ENCODE peak calls at places on chromosomes 13 and 19, in four cellular contexts. One of them, this sample, is unnamed.

GRCh38 chr13:63110431-63110830 is 1694.8 kb upstream of the PCDH20 start:
- DNase-seq in NB4: no peak
- DNase-seq in body of pancreas: no peak
- DNase-seq in psoas muscle: no peak
- DNase-seq in this sample: no peak

GRCh38 chr13:113588394-113589111 is 4.0 kb downstream of the TFDP1 start:
- DNase-seq in NB4: no peak
- DNase-seq in body of pancreas: no peak
- DNase-seq in psoas muscle: no peak
- DNase-seq in this sample: no peak

GRCh38 chr19:14004619-14005380 is 1.3 kb downstream of the RFX1 start:
- DNase-seq in NB4: peak; percentile 60
- DNase-seq in body of pancreas: peak; percentile 80
- DNase-seq in psoas muscle: peak; percentile 58
- DNase-seq in this sample: peak; percentile 55

GRCh38 chr13:100490692-100491091 is 97.9 kb downstream of the GGACT start:
- DNase-seq in NB4: peak; percentile 25
- DNase-seq in body of pancreas: no peak
- DNase-seq in psoas muscle: no peak
- DNase-seq in this sample: no peak

GRCh38 chr13:110197041-110197440 is 109.9 kb downstream of the COL4A1 start:
- DNase-seq in NB4: no peak
- DNase-seq in body of pancreas: no peak
- DNase-seq in psoas muscle: no peak
- DNase-seq in this sample: no peak

GRCh38 chr13:112931028-112931934 is 37.7 kb upstream of the MCF2L start:
- DNase-seq in NB4: peak; percentile 43
- DNase-seq in body of pancreas: peak; percentile 33
- DNase-seq in psoas muscle: no peak
- DNase-seq in this sample: no peak

GRCh38 chr19:7153008-7153407 is 83.5 kb downstream of the ZNF557 start:
- DNase-seq in NB4: no peak
- DNase-seq in body of pancreas: no peak
- DNase-seq in psoas muscle: no peak
- DNase-seq in this sample: no peak

GRCh38 chr19:33794578-33795369 is 1.9 kb upstream of the KCTD15 start:
- DNase-seq in NB4: no peak
- DNase-seq in body of pancreas: no peak
- DNase-seq in psoas muscle: no peak
- DNase-seq in this sample: no peak

GRCh38 chr13:39419866-39420265 is 183.1 kb downstream of the LHFPL6 start:
- DNase-seq in NB4: no peak
- DNase-seq in body of pancreas: no peak
- DNase-seq in psoas muscle: no peak
- DNase-seq in this sample: no peak

GRCh38 chr19:4713384-4713951 is 10.2 kb downstream of the DPP9 start:
- DNase-seq in NB4: no peak
- DNase-seq in body of pancreas: peak; percentile 42
- DNase-seq in psoas muscle: peak; percentile 95
- DNase-seq in this sample: no peak

GRCh38 chr19:34841780-34842179 is 68.8 kb upstream of the ZNF599 start:
- DNase-seq in NB4: no peak
- DNase-seq in body of pancreas: no peak
- DNase-seq in psoas muscle: no peak
- DNase-seq in this sample: no peak

GRCh38 chr19:4124638-4125037 is 716 bp upstream of the MAP2K2 start:
- DNase-seq in NB4: no peak
- DNase-seq in body of pancreas: no peak
- DNase-seq in psoas muscle: no peak
- DNase-seq in this sample: no peak

GRCh38 chr19:12774588-12775555 is at the start of gene HOOK2:
- DNase-seq in NB4: no peak
- DNase-seq in body of pancreas: peak; percentile 100
- DNase-seq in psoas muscle: no peak
- DNase-seq in this sample: peak; percentile 33

GRCh38 chr13:96958286-96958891 is 35.9 kb downstream of the OXGR1 start:
- DNase-seq in NB4: peak; percentile 29
- DNase-seq in body of pancreas: peak; percentile 38
- DNase-seq in psoas muscle: no peak
- DNase-seq in this sample: peak; percentile 24

GRCh38 chr13:110877737-110878136 is 37.1 kb downstream of the ANKRD10 start:
- DNase-seq in NB4: no peak
- DNase-seq in body of pancreas: no peak
- DNase-seq in psoas muscle: no peak
- DNase-seq in this sample: no peak

GRCh38 chr19:16266586-16266942 is 58.1 kb upstream of the KLF2 start:
- DNase-seq in NB4: peak; percentile 38
- DNase-seq in body of pancreas: no peak
- DNase-seq in psoas muscle: no peak
- DNase-seq in this sample: no peak

GRCh38 chr19:31491246-31491645 is 142.0 kb upstream of the TSHZ3 start:
- DNase-seq in NB4: no peak
- DNase-seq in body of pancreas: no peak
- DNase-seq in psoas muscle: no peak
- DNase-seq in this sample: no peak

GRCh38 chr13:109782823-109783411 is 3.5 kb downstream of the IRS2 start:
- DNase-seq in NB4: peak; percentile 68
- DNase-seq in body of pancreas: no peak
- DNase-seq in psoas muscle: no peak
- DNase-seq in this sample: no peak

GRCh38 chr13:53921473-53921872 is 892.9 kb downstream of the OLFM4 start:
- DNase-seq in NB4: no peak
- DNase-seq in body of pancreas: no peak
- DNase-seq in psoas muscle: no peak
- DNase-seq in this sample: no peak

GRCh38 chr19:7918615-7919421 is 1.3 kb upstream of the SNAPC2 start:
- DNase-seq in NB4: no peak
- DNase-seq in body of pancreas: no peak
- DNase-seq in psoas muscle: no peak
- DNase-seq in this sample: no peak

GRCh38 chr13:25846227-25846984 is 205.4 kb downstream of the SHISA2 start:
- DNase-seq in NB4: peak; percentile 33
- DNase-seq in body of pancreas: no peak
- DNase-seq in psoas muscle: no peak
- DNase-seq in this sample: no peak

GRCh38 chr19:39381910-39382611 is 8.8 kb downstream of the PAF1 start:
- DNase-seq in NB4: no peak
- DNase-seq in body of pancreas: no peak
- DNase-seq in psoas muscle: no peak
- DNase-seq in this sample: no peak

GRCh38 chr13:75365724-75366173 is 116.2 kb downstream of the TBC1D4 start:
- DNase-seq in NB4: peak; percentile 19
- DNase-seq in body of pancreas: no peak
- DNase-seq in psoas muscle: no peak
- DNase-seq in this sample: peak; percentile 81

DNA sequence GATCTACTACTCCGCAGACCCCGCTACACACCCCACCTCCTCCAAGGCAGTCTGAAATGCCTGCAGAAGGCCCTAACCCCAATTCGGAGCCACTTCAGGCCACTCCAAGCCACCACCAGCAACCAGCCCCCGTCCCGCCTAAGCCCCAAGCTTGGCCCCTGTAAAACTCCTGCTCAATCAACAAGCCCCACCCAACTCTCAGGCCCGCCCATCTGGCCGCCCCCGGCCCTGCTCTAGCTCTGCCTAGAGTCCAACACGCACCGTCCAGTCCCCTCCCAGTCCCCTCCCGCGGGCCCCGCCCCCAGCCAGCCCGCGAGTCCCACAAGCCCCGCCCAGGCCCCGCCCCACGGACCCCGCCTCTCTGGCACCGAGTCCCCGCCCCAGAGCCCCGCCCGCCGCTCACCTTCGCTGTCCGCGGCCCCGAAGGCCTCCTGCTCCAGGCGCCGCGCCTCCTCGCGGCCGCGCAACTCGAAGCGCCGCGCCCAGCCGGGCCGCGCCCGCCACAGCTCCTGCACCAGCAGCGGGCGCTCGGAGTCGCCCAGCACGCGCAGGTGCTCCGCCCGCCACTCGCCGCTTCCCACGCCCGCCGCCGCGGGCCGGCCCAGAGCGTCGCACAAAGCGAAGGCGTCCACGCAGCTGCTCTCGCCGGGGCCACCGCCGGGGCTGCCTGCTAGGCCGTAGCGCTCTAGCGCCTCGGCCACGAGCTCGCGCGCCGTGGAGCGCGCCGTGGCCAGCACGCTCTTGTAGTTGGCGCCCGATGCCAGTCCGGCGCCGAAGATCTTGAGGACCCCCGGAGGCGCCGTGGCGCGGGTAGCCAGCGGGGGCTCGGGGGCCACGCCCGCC is 1.6 kb downstream of the RASIP1 start:
- DNase-seq in NB4: peak; percentile 99
- DNase-seq in body of pancreas: peak; percentile 96
- DNase-seq in psoas muscle: peak; percentile 94
- DNase-seq in this sample: peak; percentile 88
- TF ChIP-seq CTCF in NB4: peak; percentile 45
- TF ChIP-seq CTCF in body of pancreas: peak; percentile 65
- TF ChIP-seq CTCF in psoas muscle: peak; percentile 47
- TF ChIP-seq CTCF in this sample: peak; percentile 36

DNA sequence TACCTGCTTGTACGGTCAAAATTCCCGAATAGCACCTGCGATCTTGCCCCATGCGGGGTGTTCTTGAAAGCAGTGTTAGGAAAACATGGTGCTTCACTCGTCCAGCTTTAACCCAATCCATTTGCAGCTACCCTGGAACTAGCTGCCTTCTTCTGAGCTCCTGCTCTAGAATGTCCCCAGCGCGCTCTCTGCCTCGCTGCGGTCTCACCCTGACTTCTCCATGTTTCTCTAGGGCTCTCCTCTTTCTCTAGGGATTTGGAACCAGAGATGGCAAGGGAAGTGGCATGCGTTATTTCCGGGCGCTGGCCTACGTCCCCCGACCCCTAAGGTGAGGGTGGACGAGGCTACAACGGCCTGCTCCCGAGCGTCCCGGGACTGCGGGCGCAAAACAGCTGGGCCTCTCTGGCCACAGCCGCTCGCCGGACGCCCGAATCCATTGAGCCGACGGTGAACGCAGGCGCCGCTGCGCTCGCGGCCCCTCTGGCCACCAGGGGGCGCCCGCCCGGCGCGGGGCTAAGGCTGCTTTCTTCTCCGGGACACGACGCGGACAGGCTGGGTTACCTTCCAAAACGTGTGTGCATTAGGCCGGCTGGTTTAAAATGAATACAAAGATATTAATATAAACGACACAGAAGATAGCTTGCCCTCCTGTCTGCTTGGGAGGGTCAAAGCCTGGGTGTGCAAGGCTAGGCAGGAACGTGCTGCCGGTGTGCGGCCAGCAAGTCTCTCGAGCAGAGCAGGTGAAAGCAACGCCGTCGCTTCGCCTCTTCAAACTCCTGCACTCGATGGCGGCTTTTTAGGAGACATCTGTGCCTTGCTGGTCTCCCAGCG is 1.8 kb upstream of the SPRY2 start:
- DNase-seq in NB4: peak; percentile 88
- DNase-seq in body of pancreas: peak; percentile 89
- DNase-seq in psoas muscle: peak; percentile 89
- DNase-seq in this sample: peak; percentile 73
- H3K4me3 ChIP-seq in NB4: peak overlapping the region; percentile 82
- H3K4me3 ChIP-seq in body of pancreas: peak overlapping the region; percentile 11
- H3K4me3 ChIP-seq in psoas muscle: peak overlapping the region; percentile 98
- H3K4me3 ChIP-seq in this sample: peak overlapping the region; percentile 29

GRCh38 chr19:41705393-41706174 is 2.8 kb upstream of the CEACAM5 start:
- DNase-seq in NB4: peak; percentile 36
- DNase-seq in body of pancreas: peak; percentile 45
- DNase-seq in psoas muscle: no peak
- DNase-seq in this sample: peak; percentile 13

GRCh38 chr19:41707871-41708371 is 505 bp upstream of the CEACAM5 start:
- DNase-seq in NB4: no peak
- DNase-seq in body of pancreas: no peak
- DNase-seq in psoas muscle: no peak
- DNase-seq in this sample: no peak

GRCh38 chr19:41706741-41707501 is 1.5 kb upstream of the CEACAM5 start:
- DNase-seq in NB4: peak; percentile 61
- DNase-seq in body of pancreas: peak; percentile 79
- DNase-seq in psoas muscle: peak; percentile 22
- DNase-seq in this sample: peak; percentile 67

GRCh38 chr19:41708481-41708880 is at the start of gene CEACAM5:
- DNase-seq in NB4: no peak
- DNase-seq in body of pancreas: no peak
- DNase-seq in psoas muscle: no peak
- DNase-seq in this sample: no peak

GRCh38 chr19:41707502-41707812 is 969 bp upstream of the CEACAM5 start:
- DNase-seq in NB4: no peak
- DNase-seq in body of pancreas: no peak
- DNase-seq in psoas muscle: no peak
- DNase-seq in this sample: no peak
- TF ChIP-seq CTCF in NB4: peak; percentile 27
- TF ChIP-seq CTCF in body of pancreas: no peak
- TF ChIP-seq CTCF in psoas muscle: no peak
- TF ChIP-seq CTCF in this sample: peak; percentile 9

GRCh38 chr19:11673608-11674041 is 65.1 kb downstream of the ZNF823 start:
- DNase-seq in NB4: peak; percentile 55
- DNase-seq in body of pancreas: peak; percentile 80
- DNase-seq in psoas muscle: peak; percentile 73
- DNase-seq in this sample: no peak
- H3K4me3 ChIP-seq in NB4: no peak overlapping the region
- H3K4me3 ChIP-seq in body of pancreas: no peak overlapping the region
- H3K4me3 ChIP-seq in psoas muscle: peak overlapping the region; percentile 61
- H3K4me3 ChIP-seq in this sample: no peak overlapping the region

This sample was measured in GM12865.